ENCODE peak calls at places on chromosomes 16 and 17, in six cellular contexts. F is right atrium auricular region, A is heart left ventricle, D is gastrocnemius medialis, B is GM12878, Q is RWPE1. I is an unnamed sample.

GRCh38 chr16:23914935-23915549 is 79.3 kb downstream of the PRKCB start:
- DNase-seq in A (no peak), D (no peak), B (no peak), F (no peak), Q (no peak), I (no peak)

GRCh38 chr16:58459344-58460218 is 40.4 kb upstream of the NDRG4 start:
- DNase-seq in A (no peak), B (no peak), Q (peak; percentile 55), F (no peak), D (no peak), I (no peak)

GRCh38 chr16:9790199-9790598 is 392.0 kb downstream of the GRIN2A start:
- DNase-seq in Q (no peak), F (no peak), A (no peak), B (no peak), D (no peak), I (no peak)

GRCh38 chr16:30355144-30355953 is at the start of gene CD2BP2:
- DNase-seq in D (peak; percentile 96), Q (peak; percentile 94), F (peak; percentile 98), A (peak; percentile 97), B (peak; percentile 93), I (peak; percentile 99)

GRCh38 chr17:31842416-31843381 is 16.3 kb downstream of the COPRS start:
- DNase-seq in A (peak; percentile 72), B (no peak), D (peak; percentile 46), Q (peak; percentile 75), F (peak; percentile 83), I (peak; percentile 81)

GRCh38 chr17:4551141-4551540 is 4.0 kb downstream of the MYBBP1A start:
- DNase-seq in B (no peak), D (no peak), A (no peak), F (no peak), Q (no peak), I (no peak)

GRCh38 chr16:70738083-70738977 is 52.5 kb upstream of the MTSS2 start:
- DNase-seq in F (no peak), A (peak; percentile 82), B (no peak), D (peak; percentile 81), Q (peak; percentile 61), I (no peak)

GRCh38 chr17:72920513-72920912 is 172.0 kb downstream of the SLC39A11 start:
- DNase-seq in Q (no peak), B (no peak), A (no peak), F (no peak), D (no peak), I (no peak)

GRCh38 chr16:57306676-57307341 is 22.3 kb upstream of the PLLP start:
- DNase-seq in A (no peak), D (no peak), B (no peak), F (peak; percentile 32), Q (no peak), I (peak; percentile 71)

GRCh38 chr17:78840780-78841611 is at the start of gene USP36:
- DNase-seq in D (peak; percentile 99), B (peak; percentile 97), A (peak; percentile 99), Q (peak; percentile 99), F (peak; percentile 99), I (peak; percentile 99)

GRCh38 chr17:75268931-75269330 is 2.1 kb downstream of the MIF4GD start:
- DNase-seq in A (no peak), F (no peak), D (no peak), Q (no peak), B (no peak), I (no peak)

GRCh38 chr16:53224932-53225533 is 170.2 kb downstream of the CHD9 start:
- DNase-seq in F (no peak), Q (no peak), D (no peak), A (no peak), B (no peak), I (no peak)

GRCh38 chr16:83143788-83144187 is 517.0 kb downstream of the CDH13 start:
- DNase-seq in A (no peak), D (no peak), B (no peak), Q (no peak), F (no peak), I (no peak)

GRCh38 chr17:56648814-56649213 is 55.3 kb downstream of the NOG start:
- DNase-seq in B (no peak), Q (peak; percentile 22), D (no peak), A (no peak), F (no peak), I (no peak)

GRCh38 chr16:50598256-50598894 is 50.2 kb downstream of the NKD1 start:
- DNase-seq in F (no peak), Q (no peak), A (peak; percentile 78), B (no peak), D (peak; percentile 18), I (no peak)

GRCh38 chr16:75105306-75106061 is 11.1 kb downstream of the LDHD start:
- DNase-seq in Q (no peak), F (no peak), B (no peak), D (peak; percentile 63), A (peak; percentile 70), I (no peak)

GRCh38 chr17:60909405-60909804 is 231.8 kb downstream of the BCAS3 start:
- DNase-seq in F (no peak), B (no peak), D (no peak), Q (no peak), A (no peak), I (no peak)

GRCh38 chr16:78640886-78641285 is 541.4 kb downstream of the WWOX start:
- DNase-seq in A (no peak), Q (no peak), B (no peak), D (no peak), F (no peak), I (no peak)

GRCh38 chr17:6639651-6640535 is 618 bp downstream of the KIAA0753 start:
- DNase-seq in F (no peak), B (no peak), A (peak; percentile 45), D (no peak), Q (peak; percentile 25), I (peak; percentile 76)

GRCh38 chr17:50426814-50427787 is 1.1 kb downstream of the ACSF2 start:
- DNase-seq in F (peak; percentile 61), Q (peak; percentile 53), D (peak; percentile 31), B (no peak), A (peak; percentile 15), I (no peak)

GRCh38 chr17:73901661-73902415 is 257.6 kb upstream of the SDK2 start:
- DNase-seq in Q (peak; percentile 33), F (no peak), B (no peak), D (no peak), A (peak; percentile 21), I (peak; percentile 66)

GRCh38 chr17:8186787-8187516 is 3.0 kb downstream of the BORCS6 start:
- DNase-seq in F (peak; percentile 97), Q (peak; percentile 81), D (peak; percentile 88), A (peak; percentile 95), B (peak; percentile 97), I (peak; percentile 95)
- TF ChIP-seq CTCF in F (peak; percentile 15), Q (peak; percentile 24), D (no peak), A (no peak), B (peak; percentile 20), I (no peak)

GRCh38 chr16:69017036-69017783 is 88.2 kb upstream of the HAS3 start:
- DNase-seq in D (no peak), A (no peak), B (no peak), F (no peak), Q (peak; percentile 56), I (no peak)
- H3K27ac ChIP-seq in D (peak overlapping the region; percentile 19), A (peak overlapping the region; percentile 2), B (no peak overlapping the region), F (no peak overlapping the region), Q (peak overlapping the region; percentile 63), I (no peak overlapping the region)

GRCh38 chr16:13507530-13507929 is 412.4 kb upstream of the ERCC4 start:
- DNase-seq in A (no peak), B (no peak), D (no peak), Q (no peak), F (no peak), I (no peak)

GRCh38 chr16:13510425-13511151 is 409.4 kb upstream of the ERCC4 start:
- DNase-seq in A (no peak), F (no peak), Q (no peak), B (no peak), D (no peak), I (no peak)
- TF ChIP-seq CTCF in A (no peak), F (no peak), Q (no peak), B (no peak), D (no peak), I (no peak)

GRCh38 chr16:87703071-87703470 is 62.7 kb downstream of the KLHDC4 start:
- DNase-seq in D (no peak), F (no peak), Q (no peak), B (no peak), A (no peak), I (no peak)
- H3K27ac ChIP-seq in D (no peak overlapping the region), F (no peak overlapping the region), Q (no peak overlapping the region), B (no peak overlapping the region), A (no peak overlapping the region), I (no peak overlapping the region)

DNA sequence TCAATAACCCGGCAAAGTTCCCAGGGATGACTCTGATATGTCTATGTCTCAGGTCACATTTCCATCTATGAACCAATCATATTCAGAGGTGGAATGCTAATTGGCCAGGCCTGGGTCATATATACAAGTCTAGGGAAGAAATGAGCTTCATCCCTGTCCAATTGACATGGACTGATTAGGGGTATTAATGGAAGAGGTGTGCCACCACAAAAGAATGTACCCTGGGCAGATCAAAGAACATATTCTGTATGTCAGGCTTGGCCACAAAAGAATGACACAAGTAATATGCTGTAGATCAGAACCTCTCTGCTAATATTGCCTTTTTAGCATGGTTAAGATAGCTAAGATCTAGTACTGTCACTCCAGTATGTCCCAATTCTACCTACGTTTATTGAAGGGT is 6.7 kb downstream of the SLC35G3 start:
- DNase-seq in F (no peak), Q (no peak), A (no peak), B (no peak), D (no peak), I (no peak)
- TF ChIP-seq CTCF in F (no peak), Q (no peak), A (no peak), B (no peak), D (no peak), I (no peak)

GRCh38 chr17:66689192-66689591 is 145.7 kb upstream of the CACNG5 start:
- DNase-seq in A (no peak), F (no peak), Q (no peak), D (no peak), B (no peak), I (no peak)
- H3K27ac ChIP-seq in A (peak overlapping the region; percentile 9), F (no peak overlapping the region), Q (no peak overlapping the region), D (no peak overlapping the region), B (no peak overlapping the region), I (no peak overlapping the region)

DNA sequence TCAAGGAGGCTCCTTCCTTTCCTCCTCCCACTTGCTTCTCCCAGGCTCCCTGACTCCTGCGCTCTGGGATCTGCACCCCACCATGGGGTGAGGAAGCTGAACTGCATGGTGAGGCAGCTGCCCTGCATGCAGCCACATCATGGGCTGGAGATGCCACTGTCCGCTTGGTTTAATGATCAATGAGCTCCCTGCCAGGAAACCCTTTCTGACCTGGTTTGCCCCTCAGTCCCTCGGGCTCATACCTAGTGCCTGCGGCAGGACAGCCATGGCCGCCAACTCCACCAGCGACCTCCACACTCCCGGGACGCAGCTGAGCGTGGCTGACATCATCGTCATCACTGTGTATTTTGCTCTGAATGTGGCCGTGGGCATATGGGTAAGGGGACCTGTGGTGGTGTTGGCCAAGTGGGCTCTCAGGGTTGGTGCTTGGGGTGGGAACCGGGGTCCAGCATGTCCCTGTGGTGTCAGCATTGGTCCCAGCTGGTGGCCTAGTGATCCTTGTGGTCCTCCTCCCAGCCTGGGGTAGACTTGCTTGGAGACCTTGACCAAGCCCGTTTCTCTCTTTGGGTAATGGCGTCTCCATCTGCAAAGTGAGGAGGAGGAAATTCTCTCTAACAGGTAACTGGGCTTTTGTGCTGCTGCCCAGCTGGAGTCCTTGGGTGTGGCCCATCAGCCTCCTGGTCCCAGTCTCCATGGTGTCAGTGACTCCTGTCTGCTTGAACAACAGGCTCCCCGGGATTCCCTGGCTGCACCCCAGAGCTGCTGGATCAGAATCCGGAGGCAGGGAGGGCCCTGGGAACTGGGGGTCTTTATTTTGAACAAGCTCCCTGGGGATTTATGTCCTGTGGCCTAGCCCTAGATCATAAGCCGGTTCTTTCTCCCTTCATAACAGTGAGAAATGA is at the start of gene SLC5A10:
- DNase-seq in B (no peak), Q (no peak), A (no peak), D (no peak), F (no peak), I (no peak)
- TF ChIP-seq CTCF in B (no peak), Q (no peak), A (no peak), D (no peak), F (no peak), I (no peak)